ENCODE peak calls at places on chromosomes 6 and 20, in five cellular contexts. U, M, B, N and O are unnamed samples. For H3K36me3, the result is how much of the 10 kb centered on the place peaks cover.

GRCh38 chr6:81938014-81938761 is 185.7 kb upstream of the TENT5A start:
- DNase-seq in M (no peak), N (no peak), U (no peak), B (peak), O (peak)

GRCh38 chr6:51855310-51856082 is 231.9 kb downstream of the PKHD1 start:
- DNase-seq in B (peak), N (peak), U (no peak), M (no peak), O (no peak)

GRCh38 chr6:56767435-56767834 is 124.7 kb upstream of the DST start:
- DNase-seq in B (no peak), M (no peak), U (no peak), N (no peak), O (no peak)

GRCh38 chr6:25659633-25660368 is 7.8 kb downstream of the SCGN start:
- DNase-seq in N (no peak), U (no peak), M (no peak), B (no peak), O (no peak)

GRCh38 chr6:138275976-138276375 is 57.7 kb upstream of the PBOV1 start:
- DNase-seq in U (no peak), B (no peak), M (no peak), N (no peak), O (no peak)

GRCh38 chr20:33046412-33046811 is 7.3 kb upstream of the BPIFB3 start:
- DNase-seq in B (no peak), N (no peak), U (no peak), M (no peak), O (no peak)

GRCh38 chr20:51411867-51412266 is 130.7 kb downstream of the NFATC2 start:
- DNase-seq in B (no peak), U (no peak), M (no peak), N (no peak), O (no peak)

GRCh38 chr20:46357030-46357514 is 48.8 kb upstream of the CDH22 start:
- DNase-seq in U (peak), M (peak), N (no peak), B (no peak), O (no peak)

GRCh38 chr6:13573669-13574110 is 711 bp upstream of the SIRT5 start:
- DNase-seq in B (peak), N (peak), U (peak), M (peak), O (peak)

GRCh38 chr6:5453531-5453930 is 192.2 kb downstream of the FARS2 start:
- DNase-seq in B (no peak), U (no peak), N (no peak), M (no peak), O (peak)

GRCh38 chr6:105192707-105193465 is 13.1 kb upstream of the POPDC3 start:
- DNase-seq in M (no peak), N (no peak), U (no peak), B (no peak), O (no peak)

GRCh38 chr6:166559211-166559610 is 27.3 kb downstream of the RAMACL start:
- DNase-seq in M (no peak), B (no peak), N (no peak), U (no peak), O (no peak)

GRCh38 chr6:50093116-50093937 is 43.6 kb upstream of the DEFB112 start:
- DNase-seq in N (no peak), M (no peak), B (no peak), U (no peak), O (no peak)

GRCh38 chr6:135411339-135411738 is 86.2 kb downstream of the AHI1 start:
- DNase-seq in U (no peak), B (no peak), M (no peak), N (no peak), O (no peak)

GRCh38 chr20:64109831-64110391 is 2.5 kb upstream of the NPBWR2 start:
- DNase-seq in M (no peak), B (no peak), N (no peak), U (no peak), O (no peak)

DNA sequence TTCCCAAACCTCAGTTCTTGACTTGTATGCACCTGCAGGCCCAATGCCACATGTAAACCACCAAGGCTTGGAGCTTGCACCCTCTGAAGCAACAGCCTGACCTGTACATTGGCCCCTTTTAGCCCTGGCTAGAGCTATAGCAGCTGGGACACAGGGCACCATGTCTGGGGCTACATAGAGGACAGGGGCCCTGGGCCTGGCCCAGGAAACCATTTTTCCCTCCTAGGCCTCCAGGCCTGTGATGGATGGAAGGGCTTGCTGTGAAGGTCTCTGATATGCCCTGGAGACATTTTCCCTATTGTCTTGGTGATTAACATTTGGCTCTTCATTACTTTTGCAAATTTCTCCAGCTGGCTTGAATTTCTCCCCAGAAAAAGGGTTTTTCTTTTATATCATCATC is 64.6 kb downstream of the SLC35F1 start:
- DNase-seq in B (no peak), N (no peak), M (no peak), U (no peak), O (no peak)
- H3K4me3 ChIP-seq in B (no peak), N (no peak), M (no peak), U (no peak), O (no peak)

GRCh38 chr20:37859406-37860171 is 43.3 kb upstream of the VSTM2L start:
- DNase-seq in U (no peak), N (no peak), M (no peak), B (no peak), O (no peak)

GRCh38 chr20:37852666-37853065 is 50.3 kb upstream of the VSTM2L start:
- DNase-seq in N (no peak), M (no peak), B (no peak), U (no peak), O (peak)

GRCh38 chr20:37853823-37854375 is 49.0 kb upstream of the VSTM2L start:
- DNase-seq in U (no peak), B (no peak), N (no peak), M (no peak), O (no peak)

GRCh38 chr20:37856932-37857660 is 45.8 kb upstream of the VSTM2L start:
- DNase-seq in B (no peak), U (no peak), N (no peak), M (no peak), O (no peak)
- H3K36me3 ChIP-seq in B (under half), U (under half), N (under half), M (under half), O (under half)

DNA sequence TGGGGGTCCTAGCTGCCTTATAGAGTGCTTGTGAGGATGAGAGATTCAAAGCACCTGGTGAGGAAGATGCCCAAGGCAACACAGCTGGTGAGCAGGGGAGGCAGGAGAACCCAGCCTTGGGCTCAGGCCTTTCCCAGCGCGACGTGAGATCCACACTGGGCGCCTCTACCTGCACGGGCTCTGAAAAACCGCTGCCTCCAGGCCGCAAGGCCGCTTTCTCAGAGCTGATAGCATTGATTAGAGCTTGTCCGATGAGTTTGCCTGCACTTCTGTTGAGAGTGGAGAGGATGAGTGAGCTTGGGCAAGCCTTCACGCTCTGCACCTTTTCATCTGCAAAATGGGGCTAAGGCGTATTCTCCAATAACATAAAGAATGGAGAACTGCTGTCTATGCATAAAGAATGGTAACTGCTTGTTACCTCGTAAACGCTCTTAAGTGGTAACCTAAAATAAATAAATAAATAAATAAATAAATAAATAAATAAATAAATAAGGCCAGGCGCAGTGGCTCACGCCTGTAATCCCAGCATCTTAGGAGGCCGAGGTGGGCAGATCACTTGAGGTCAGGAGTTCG is 916 bp downstream of the PABPC1L start:
- DNase-seq in B (no peak), U (no peak), N (no peak), M (no peak), O (no peak)
- H3K4me3 ChIP-seq in B (peak), U (no peak), N (peak), M (no peak), O (peak)

GRCh38 chr6:71291991-71292390 is 3.4 kb downstream of the OGFRL1 start:
- DNase-seq in B (no peak), N (no peak), U (no peak), M (no peak), O (no peak)

GRCh38 chr6:71288228-71289038 is at the start of gene OGFRL1:
- DNase-seq in N (no peak), U (peak), M (peak), B (no peak), O (peak)

GRCh38 chr6:71289039-71289801 is 609 bp downstream of the OGFRL1 start:
- DNase-seq in U (peak), M (peak), N (no peak), B (no peak), O (peak)

GRCh38 chr6:71289802-71290175 is 1.2 kb downstream of the OGFRL1 start:
- DNase-seq in U (no peak), N (no peak), B (no peak), M (no peak), O (no peak)

GRCh38 chr6:71290611-71291010 is 2.0 kb downstream of the OGFRL1 start:
- DNase-seq in U (no peak), M (no peak), B (no peak), N (no peak), O (no peak)
- H3K36me3 ChIP-seq in U (under half), M (under half), B (under half), N (under half), O (under half)

GRCh38 chr20:62922451-62922921 is 3.8 kb downstream of the DIDO1 start:
- DNase-seq in N (no peak), U (no peak), B (no peak), M (no peak), O (no peak)
- H3K4me3 ChIP-seq in N (no peak), U (no peak), B (no peak), M (no peak), O (no peak)

DNA sequence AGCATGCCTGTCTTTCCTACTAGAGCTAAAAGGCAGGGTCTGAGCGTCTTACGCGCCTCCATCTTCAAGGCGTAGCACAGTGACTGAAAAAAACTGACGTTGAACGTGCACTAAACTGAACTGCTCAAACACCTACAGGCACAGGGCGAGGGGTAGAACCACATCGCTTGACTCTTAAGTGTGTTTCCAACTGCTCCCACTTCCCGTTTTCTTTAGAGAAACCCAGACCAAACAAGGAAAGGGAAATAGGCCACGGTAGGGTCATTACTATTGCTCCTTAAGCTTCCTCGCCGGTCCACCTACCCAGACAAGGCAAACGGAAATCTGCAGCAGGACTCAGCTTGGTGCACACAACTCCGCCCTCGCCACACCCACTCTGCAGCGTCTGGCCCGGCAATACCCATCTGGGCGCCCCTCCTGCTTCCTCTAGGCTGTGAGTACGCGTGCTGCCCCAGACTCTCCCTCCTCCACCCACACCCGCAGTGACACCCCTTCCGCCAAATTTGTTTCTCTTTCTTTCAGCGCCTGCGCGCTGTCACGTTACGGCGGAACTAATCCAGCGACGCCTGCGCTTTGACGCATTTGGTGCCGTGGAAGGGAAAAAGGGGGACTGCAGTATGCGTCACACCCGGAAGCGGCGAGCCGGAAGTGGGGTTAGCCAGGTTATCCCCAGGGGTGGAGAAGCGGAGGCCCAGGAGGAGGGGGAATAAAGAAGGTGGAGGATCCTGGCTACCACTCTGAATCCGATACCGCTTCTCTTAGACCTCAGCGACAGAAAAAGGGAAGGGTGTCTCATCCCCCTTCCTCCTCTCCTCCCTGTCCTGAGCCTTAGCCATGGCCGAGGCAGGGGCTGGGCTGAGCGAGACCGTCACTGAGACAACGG is at the start of gene PPP1R11:
- DNase-seq in U (peak), M (peak), B (peak), N (peak), O (peak)
- H3K36me3 ChIP-seq in U (under half), M (under half), B (under half), N (under half), O (under half)

DNA sequence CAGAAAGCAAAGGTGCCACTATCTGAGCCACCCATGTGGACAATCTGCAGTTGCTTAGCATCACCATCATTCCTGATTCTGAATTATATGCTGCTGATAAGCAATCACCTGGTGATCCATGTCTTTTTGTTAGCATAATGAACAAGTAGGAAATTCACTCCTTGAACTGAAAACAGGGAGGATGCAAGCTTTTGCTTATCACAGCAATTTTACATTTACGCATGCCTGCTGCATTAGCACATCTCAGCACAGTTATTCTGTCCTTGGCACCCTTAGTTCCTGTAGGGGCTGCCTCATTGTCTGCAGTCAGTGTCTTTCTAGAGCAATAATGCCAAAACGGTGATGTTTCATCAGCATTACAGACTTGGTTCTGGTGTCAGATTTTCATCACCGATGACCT is 162.6 kb downstream of the KIF16B start:
- DNase-seq in N (no peak), M (no peak), U (no peak), B (no peak), O (no peak)
- H3K4me3 ChIP-seq in N (no peak), M (no peak), U (no peak), B (no peak), O (no peak)

DNA sequence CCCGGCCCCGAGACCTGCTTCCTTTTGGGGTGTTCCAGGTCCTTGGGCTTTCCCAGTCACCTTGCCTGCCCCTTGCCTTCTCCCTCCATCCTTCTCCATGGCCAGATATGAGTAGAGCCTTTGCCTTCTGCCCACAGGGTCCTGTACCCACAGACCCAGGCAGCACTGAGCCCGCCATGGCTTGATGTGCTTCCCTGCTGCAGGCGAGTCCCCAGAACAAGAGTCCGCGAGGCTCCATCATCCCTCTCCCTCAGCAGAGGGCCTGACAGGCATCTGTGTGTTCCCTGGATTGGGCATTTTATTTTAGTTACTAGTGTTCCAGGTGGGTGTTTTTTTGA is 21.9 kb downstream of the PYGB start:
- DNase-seq in N (no peak), U (peak), B (no peak), M (peak), O (no peak)
- H3K36me3 ChIP-seq in N (under half), U (under half), B (under half), M (under half), O (under half)

DNA sequence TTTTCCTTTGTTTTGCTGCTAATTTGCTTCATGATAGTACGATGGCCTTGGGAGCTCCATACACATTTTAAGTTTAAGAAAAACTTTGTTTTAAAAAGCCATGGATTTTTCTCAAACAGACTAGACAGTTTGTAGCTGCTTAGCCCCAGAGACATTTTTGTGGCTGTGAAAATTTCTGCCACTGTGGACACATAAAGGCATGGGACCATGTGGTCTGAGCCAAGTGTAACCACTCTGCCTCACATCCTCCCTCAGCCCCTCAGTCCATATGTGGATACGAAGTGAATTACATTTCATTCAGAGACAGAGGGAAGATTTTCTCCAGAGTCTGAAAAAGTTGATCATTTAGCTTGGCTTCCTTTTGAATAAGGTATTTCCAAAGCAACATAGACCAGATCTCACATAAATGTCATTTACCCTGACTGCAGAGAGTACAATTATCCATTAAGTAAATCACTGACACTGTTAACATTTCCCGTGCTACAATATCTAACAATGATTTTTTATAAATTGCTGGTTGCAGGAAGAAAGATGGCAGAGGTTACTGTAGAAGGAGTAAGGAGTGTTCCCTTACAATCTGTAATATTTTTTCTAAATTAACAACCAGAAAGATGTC is 87.4 kb downstream of the GJA1 start:
- DNase-seq in N (no peak), B (no peak), U (no peak), M (no peak), O (peak)
- H3K4me3 ChIP-seq in N (no peak), B (no peak), U (no peak), M (peak), O (peak)